ENCODE peak calls at places on chromosome 4, in five cellular contexts. P is RCC 7860, X is cardiac muscle cell, D is body of pancreas, V is NCI-H2081. K is an unnamed sample.

GRCh38 chr4:102789317-102789717 is 28.5 kb upstream of the MANBA start:
- DNase-seq in P (no peak), X (peak), D (no peak), V (no peak), K (peak)

GRCh38 chr4:119615068-119615744 is 13.4 kb downstream of the PDE5A start:
- DNase-seq in P (no peak), X (no peak), D (no peak), V (no peak), K (no peak)

GRCh38 chr4:127403523-127404084 is 229.2 kb upstream of the INTU start:
- DNase-seq in P (no peak), X (no peak), D (no peak), V (no peak), K (no peak)

GRCh38 chr4:83109480-83110221 is 4.9 kb downstream of the PLAC8 start:
- DNase-seq in P (no peak), X (peak), D (peak), V (peak), K (peak)

GRCh38 chr4:186805020-186805820 is 81.6 kb upstream of the FAT1 start:
- DNase-seq in P (no peak), X (no peak), D (no peak), V (no peak), K (no peak)

GRCh38 chr4:154908168-154908567 is 127.1 kb downstream of the RBM46 start:
- DNase-seq in P (peak), X (no peak), D (no peak), V (no peak), K (peak)

GRCh38 chr4:95190751-95191436 is 357.9 kb downstream of the UNC5C start:
- DNase-seq in P (no peak), X (no peak), D (no peak), V (peak), K (no peak)

GRCh38 chr4:127250577-127250976 is 382.2 kb upstream of the INTU start:
- DNase-seq in P (no peak), X (no peak), D (no peak), V (no peak), K (no peak)

GRCh38 chr4:55089922-55090321 is 35.5 kb downstream of the KDR start:
- DNase-seq in P (no peak), X (no peak), D (no peak), V (no peak), K (no peak)

GRCh38 chr4:187363453-187363852 is 632.1 kb upstream of the ZFP42 start:
- DNase-seq in P (peak), X (no peak), D (no peak), V (no peak), K (no peak)

GRCh38 chr4:69649629-69650028 is 3.4 kb downstream of the UGT2A1 start:
- DNase-seq in P (no peak), X (no peak), D (no peak), V (no peak), K (no peak)

GRCh38 chr4:56246230-56246610 is 141.1 kb downstream of the AASDH start:
- DNase-seq in P (no peak), X (no peak), D (no peak), V (no peak), K (no peak)

GRCh38 chr4:80069108-80069836 is 3.8 kb downstream of the ANTXR2 start:
- DNase-seq in P (no peak), X (peak), D (no peak), V (no peak), K (peak)

GRCh38 chr4:114267976-114268375 is 288.5 kb upstream of the ARSJ start:
- DNase-seq in P (no peak), X (peak), D (no peak), V (no peak), K (no peak)

GRCh38 chr4:138494931-138495330 is 252.8 kb upstream of the SLC7A11 start:
- DNase-seq in P (no peak), X (peak), D (no peak), V (peak), K (peak)

GRCh38 chr4:139609647-139610046 is 53.6 kb upstream of the SETD7 start:
- DNase-seq in P (no peak), X (peak), D (no peak), V (no peak), K (peak)

GRCh38 chr4:102642571-102643298 is 118.0 kb downstream of the MANBA start:
- DNase-seq in P (no peak), X (peak), D (no peak), V (no peak), K (no peak)

GRCh38 chr4:88008624-88009235 is 1.3 kb downstream of the PKD2 start:
- DNase-seq in P (peak), X (peak), D (no peak), V (no peak), K (peak)

GRCh38 chr4:127601029-127601428 is 31.7 kb upstream of the INTU start:
- DNase-seq in P (no peak), X (peak), D (no peak), V (no peak), K (peak)

GRCh38 chr4:40405194-40405593 is 70.1 kb downstream of the CHRNA9 start:
- DNase-seq in P (no peak), X (no peak), D (no peak), V (no peak), K (no peak)

GRCh38 chr4:71583971-71584370 is 199.9 kb downstream of the GC start:
- DNase-seq in P (no peak), X (no peak), D (no peak), V (no peak), K (no peak)

GRCh38 chr4:168877779-168878491 is 132.1 kb downstream of the CBR4 start:
- DNase-seq in P (peak), X (peak), D (peak), V (no peak), K (peak)

GRCh38 chr4:165207016-165207430 is 338 bp upstream of the KLHL2 start:
- DNase-seq in P (no peak), X (peak), D (no peak), V (no peak), K (peak)

GRCh38 chr4:84451546-84451945 is 47.5 kb downstream of the NKX6-1 start:
- DNase-seq in P (no peak), X (peak), D (no peak), V (no peak), K (peak)

GRCh38 chr4:48173055-48173991 is 39.3 kb upstream of the TXK start:
- DNase-seq in P (peak), X (peak), D (no peak), V (no peak), K (no peak)

GRCh38 chr4:87805971-87806370 is 6.6 kb downstream of the IBSP start:
- DNase-seq in P (no peak), X (peak), D (no peak), V (no peak), K (no peak)

GRCh38 chr4:113212613-113213012 is 163.2 kb downstream of the ANK2 start:
- DNase-seq in P (no peak), X (no peak), D (no peak), V (no peak), K (no peak)

GRCh38 chr4:144565558-144566195 is 80.3 kb upstream of the HHIP start:
- DNase-seq in P (no peak), X (no peak), D (no peak), V (no peak), K (no peak)

K was measured in RKO.